ENCODE peak calls at places on chromosomes 16 and 17, in eight cellular contexts. One of them, this sample, is unnamed.

GRCh38 chr17:4678448-4679026 is 25.4 kb downstream of the PELP1 start:
- DNase-seq in RWPE2: no peak
- DNase-seq in naive thymus-derived CD8-positive, alpha-beta T cell: no peak
- DNase-seq in Jurkat, Clone E6-1: no peak
- DNase-seq in AG04450: peak; percentile 56
- DNase-seq in Peyer's patch: no peak
- DNase-seq in ACHN: peak; percentile 76
- DNase-seq in left cardiac atrium: no peak
- DNase-seq in this sample: no peak

GRCh38 chr16:49466881-49467280 is 93.3 kb downstream of the C16orf78 start:
- DNase-seq in RWPE2: no peak
- DNase-seq in naive thymus-derived CD8-positive, alpha-beta T cell: no peak
- DNase-seq in Jurkat, Clone E6-1: no peak
- DNase-seq in AG04450: no peak
- DNase-seq in Peyer's patch: peak; percentile 23
- DNase-seq in ACHN: no peak
- DNase-seq in left cardiac atrium: no peak
- DNase-seq in this sample: no peak

GRCh38 chr16:80058236-80058635 is 457.7 kb upstream of the MAF start:
- DNase-seq in RWPE2: no peak
- DNase-seq in naive thymus-derived CD8-positive, alpha-beta T cell: no peak
- DNase-seq in Jurkat, Clone E6-1: no peak
- DNase-seq in AG04450: no peak
- DNase-seq in Peyer's patch: no peak
- DNase-seq in ACHN: no peak
- DNase-seq in left cardiac atrium: peak; percentile 41
- DNase-seq in this sample: peak; percentile 74

GRCh38 chr16:28258571-28258970 is 33.8 kb upstream of the SBK1 start:
- DNase-seq in RWPE2: no peak
- DNase-seq in naive thymus-derived CD8-positive, alpha-beta T cell: no peak
- DNase-seq in Jurkat, Clone E6-1: no peak
- DNase-seq in AG04450: no peak
- DNase-seq in Peyer's patch: no peak
- DNase-seq in ACHN: no peak
- DNase-seq in left cardiac atrium: peak; percentile 48
- DNase-seq in this sample: peak; percentile 82

GRCh38 chr16:28572659-28573510 is 19.2 kb downstream of the SGF29 start:
- DNase-seq in RWPE2: no peak
- DNase-seq in naive thymus-derived CD8-positive, alpha-beta T cell: no peak
- DNase-seq in Jurkat, Clone E6-1: no peak
- DNase-seq in AG04450: no peak
- DNase-seq in Peyer's patch: no peak
- DNase-seq in ACHN: no peak
- DNase-seq in left cardiac atrium: peak; percentile 58
- DNase-seq in this sample: peak; percentile 71

GRCh38 chr17:64750478-64750877 is 88.4 kb upstream of the SMURF2 start:
- DNase-seq in RWPE2: no peak
- DNase-seq in naive thymus-derived CD8-positive, alpha-beta T cell: no peak
- DNase-seq in Jurkat, Clone E6-1: no peak
- DNase-seq in AG04450: no peak
- DNase-seq in Peyer's patch: no peak
- DNase-seq in ACHN: no peak
- DNase-seq in left cardiac atrium: no peak
- DNase-seq in this sample: no peak

GRCh38 chr17:13561606-13562270 is 40.0 kb downstream of the HS3ST3A1 start:
- DNase-seq in RWPE2: no peak
- DNase-seq in naive thymus-derived CD8-positive, alpha-beta T cell: no peak
- DNase-seq in Jurkat, Clone E6-1: no peak
- DNase-seq in AG04450: peak; percentile 78
- DNase-seq in Peyer's patch: no peak
- DNase-seq in ACHN: peak; percentile 75
- DNase-seq in left cardiac atrium: no peak
- DNase-seq in this sample: no peak

GRCh38 chr17:72672729-72673128 is 419.8 kb downstream of the SLC39A11 start:
- DNase-seq in RWPE2: no peak
- DNase-seq in naive thymus-derived CD8-positive, alpha-beta T cell: no peak
- DNase-seq in Jurkat, Clone E6-1: no peak
- DNase-seq in AG04450: no peak
- DNase-seq in Peyer's patch: no peak
- DNase-seq in ACHN: no peak
- DNase-seq in left cardiac atrium: no peak
- DNase-seq in this sample: no peak

GRCh38 chr16:22859925-22860324 is 46.0 kb downstream of the HS3ST2 start:
- DNase-seq in RWPE2: no peak
- DNase-seq in naive thymus-derived CD8-positive, alpha-beta T cell: no peak
- DNase-seq in Jurkat, Clone E6-1: no peak
- DNase-seq in AG04450: no peak
- DNase-seq in Peyer's patch: no peak
- DNase-seq in ACHN: no peak
- DNase-seq in left cardiac atrium: no peak
- DNase-seq in this sample: no peak

GRCh38 chr16:84013787-84014569 is 28.6 kb downstream of the SLC38A8 start:
- DNase-seq in RWPE2: peak; percentile 99
- DNase-seq in naive thymus-derived CD8-positive, alpha-beta T cell: peak; percentile 17
- DNase-seq in Jurkat, Clone E6-1: peak; percentile 76
- DNase-seq in AG04450: no peak
- DNase-seq in Peyer's patch: peak; percentile 88
- DNase-seq in ACHN: peak; percentile 81
- DNase-seq in left cardiac atrium: peak; percentile 36
- DNase-seq in this sample: peak; percentile 68

GRCh38 chr16:75256059-75256870 is 4.8 kb upstream of the BCAR1 start:
- DNase-seq in RWPE2: peak; percentile 60
- DNase-seq in naive thymus-derived CD8-positive, alpha-beta T cell: no peak
- DNase-seq in Jurkat, Clone E6-1: no peak
- DNase-seq in AG04450: no peak
- DNase-seq in Peyer's patch: no peak
- DNase-seq in ACHN: no peak
- DNase-seq in left cardiac atrium: peak; percentile 59
- DNase-seq in this sample: peak; percentile 70

GRCh38 chr17:37527249-37527851 is 37.7 kb downstream of the DUSP14 start:
- DNase-seq in RWPE2: no peak
- DNase-seq in naive thymus-derived CD8-positive, alpha-beta T cell: peak; percentile 40
- DNase-seq in Jurkat, Clone E6-1: peak; percentile 63
- DNase-seq in AG04450: peak; percentile 26
- DNase-seq in Peyer's patch: no peak
- DNase-seq in ACHN: peak; percentile 72
- DNase-seq in left cardiac atrium: no peak
- DNase-seq in this sample: no peak

GRCh38 chr17:78356163-78356713 is 3.6 kb downstream of the SOCS3 start:
- DNase-seq in RWPE2: peak; percentile 92
- DNase-seq in naive thymus-derived CD8-positive, alpha-beta T cell: peak; percentile 81
- DNase-seq in Jurkat, Clone E6-1: peak; percentile 88
- DNase-seq in AG04450: peak; percentile 78
- DNase-seq in Peyer's patch: peak; percentile 93
- DNase-seq in ACHN: peak; percentile 86
- DNase-seq in left cardiac atrium: peak; percentile 57
- DNase-seq in this sample: no peak

GRCh38 chr16:72787519-72788268 is 260.2 kb downstream of the ZFHX3 start:
- DNase-seq in RWPE2: peak; percentile 72
- DNase-seq in naive thymus-derived CD8-positive, alpha-beta T cell: peak; percentile 51
- DNase-seq in Jurkat, Clone E6-1: peak; percentile 57
- DNase-seq in AG04450: peak; percentile 56
- DNase-seq in Peyer's patch: peak; percentile 84
- DNase-seq in ACHN: peak; percentile 93
- DNase-seq in left cardiac atrium: peak; percentile 74
- DNase-seq in this sample: peak; percentile 81

GRCh38 chr17:251531-251930 is 70.1 kb upstream of the DOC2B start:
- DNase-seq in RWPE2: peak; percentile 37
- DNase-seq in naive thymus-derived CD8-positive, alpha-beta T cell: no peak
- DNase-seq in Jurkat, Clone E6-1: no peak
- DNase-seq in AG04450: no peak
- DNase-seq in Peyer's patch: peak; percentile 31
- DNase-seq in ACHN: no peak
- DNase-seq in left cardiac atrium: peak; percentile 4
- DNase-seq in this sample: no peak

GRCh38 chr17:31156326-31156725 is 61.5 kb downstream of the NF1 start:
- DNase-seq in RWPE2: no peak
- DNase-seq in naive thymus-derived CD8-positive, alpha-beta T cell: no peak
- DNase-seq in Jurkat, Clone E6-1: no peak
- DNase-seq in AG04450: peak; percentile 21
- DNase-seq in Peyer's patch: no peak
- DNase-seq in ACHN: no peak
- DNase-seq in left cardiac atrium: no peak
- DNase-seq in this sample: no peak

GRCh38 chr16:1137604-1138003 is 15.3 kb upstream of the CACNA1H start:
- DNase-seq in RWPE2: no peak
- DNase-seq in naive thymus-derived CD8-positive, alpha-beta T cell: no peak
- DNase-seq in Jurkat, Clone E6-1: no peak
- DNase-seq in AG04450: no peak
- DNase-seq in Peyer's patch: no peak
- DNase-seq in ACHN: no peak
- DNase-seq in left cardiac atrium: no peak
- DNase-seq in this sample: no peak

GRCh38 chr16:84278968-84279367 is 15.7 kb upstream of the WFDC1 start:
- DNase-seq in RWPE2: no peak
- DNase-seq in naive thymus-derived CD8-positive, alpha-beta T cell: no peak
- DNase-seq in Jurkat, Clone E6-1: no peak
- DNase-seq in AG04450: no peak
- DNase-seq in Peyer's patch: no peak
- DNase-seq in ACHN: no peak
- DNase-seq in left cardiac atrium: no peak
- DNase-seq in this sample: no peak

GRCh38 chr16:69930117-69930776 is 20.9 kb upstream of the CLEC18A start:
- DNase-seq in RWPE2: no peak
- DNase-seq in naive thymus-derived CD8-positive, alpha-beta T cell: peak; percentile 41
- DNase-seq in Jurkat, Clone E6-1: peak; percentile 20
- DNase-seq in AG04450: no peak
- DNase-seq in Peyer's patch: peak; percentile 69
- DNase-seq in ACHN: peak; percentile 74
- DNase-seq in left cardiac atrium: peak; percentile 55
- DNase-seq in this sample: no peak

GRCh38 chr17:58316260-58316960 is 12.2 kb downstream of the TSPOAP1 start:
- DNase-seq in RWPE2: peak; percentile 41
- DNase-seq in naive thymus-derived CD8-positive, alpha-beta T cell: no peak
- DNase-seq in Jurkat, Clone E6-1: no peak
- DNase-seq in AG04450: no peak
- DNase-seq in Peyer's patch: peak; percentile 38
- DNase-seq in ACHN: no peak
- DNase-seq in left cardiac atrium: peak; percentile 18
- DNase-seq in this sample: no peak

GRCh38 chr16:1863681-1864460 is 8.1 kb downstream of the MEIOB start:
- DNase-seq in RWPE2: no peak
- DNase-seq in naive thymus-derived CD8-positive, alpha-beta T cell: peak; percentile 53
- DNase-seq in Jurkat, Clone E6-1: peak; percentile 32
- DNase-seq in AG04450: no peak
- DNase-seq in Peyer's patch: no peak
- DNase-seq in ACHN: peak; percentile 47
- DNase-seq in left cardiac atrium: no peak
- DNase-seq in this sample: no peak

GRCh38 chr16:88988980-88989791 is 12.2 kb upstream of the CBFA2T3 start:
- DNase-seq in RWPE2: no peak
- DNase-seq in naive thymus-derived CD8-positive, alpha-beta T cell: no peak
- DNase-seq in Jurkat, Clone E6-1: no peak
- DNase-seq in AG04450: no peak
- DNase-seq in Peyer's patch: no peak
- DNase-seq in ACHN: no peak
- DNase-seq in left cardiac atrium: no peak
- DNase-seq in this sample: peak; percentile 59

GRCh38 chr16:50313596-50314483 is 47.5 kb downstream of the ADCY7 start:
- DNase-seq in RWPE2: no peak
- DNase-seq in naive thymus-derived CD8-positive, alpha-beta T cell: no peak
- DNase-seq in Jurkat, Clone E6-1: no peak
- DNase-seq in AG04450: no peak
- DNase-seq in Peyer's patch: peak; percentile 63
- DNase-seq in ACHN: no peak
- DNase-seq in left cardiac atrium: peak; percentile 85
- DNase-seq in this sample: peak; percentile 89

GRCh38 chr17:79188048-79188447 is 113.4 kb downstream of the ENGASE start:
- DNase-seq in RWPE2: no peak
- DNase-seq in naive thymus-derived CD8-positive, alpha-beta T cell: no peak
- DNase-seq in Jurkat, Clone E6-1: no peak
- DNase-seq in AG04450: no peak
- DNase-seq in Peyer's patch: no peak
- DNase-seq in ACHN: peak; percentile 43
- DNase-seq in left cardiac atrium: no peak
- DNase-seq in this sample: peak; percentile 60

GRCh38 chr17:16338391-16338790 is 14.9 kb downstream of the CENPV start:
- DNase-seq in RWPE2: no peak
- DNase-seq in naive thymus-derived CD8-positive, alpha-beta T cell: no peak
- DNase-seq in Jurkat, Clone E6-1: no peak
- DNase-seq in AG04450: no peak
- DNase-seq in Peyer's patch: no peak
- DNase-seq in ACHN: no peak
- DNase-seq in left cardiac atrium: no peak
- DNase-seq in this sample: no peak

GRCh38 chr17:17545031-17545820 is 46.3 kb downstream of the PEMT start:
- DNase-seq in RWPE2: no peak
- DNase-seq in naive thymus-derived CD8-positive, alpha-beta T cell: no peak
- DNase-seq in Jurkat, Clone E6-1: no peak
- DNase-seq in AG04450: no peak
- DNase-seq in Peyer's patch: no peak
- DNase-seq in ACHN: no peak
- DNase-seq in left cardiac atrium: peak; percentile 62
- DNase-seq in this sample: no peak

GRCh38 chr17:48134912-48135480 is 27.4 kb downstream of the SNX11 start:
- DNase-seq in RWPE2: no peak
- DNase-seq in naive thymus-derived CD8-positive, alpha-beta T cell: no peak
- DNase-seq in Jurkat, Clone E6-1: no peak
- DNase-seq in AG04450: no peak
- DNase-seq in Peyer's patch: peak; percentile 34
- DNase-seq in ACHN: peak; percentile 12
- DNase-seq in left cardiac atrium: no peak
- DNase-seq in this sample: no peak

GRCh38 chr17:73165616-73166404 is 1.0 kb downstream of the SSTR2 start:
- DNase-seq in RWPE2: no peak
- DNase-seq in naive thymus-derived CD8-positive, alpha-beta T cell: no peak
- DNase-seq in Jurkat, Clone E6-1: no peak
- DNase-seq in AG04450: no peak
- DNase-seq in Peyer's patch: no peak
- DNase-seq in ACHN: peak; percentile 19
- DNase-seq in left cardiac atrium: peak; percentile 25
- DNase-seq in this sample: no peak

This sample was measured in Right ventricle myocardium inferior.